ENCODE peak calls at places on chromosomes 4 and X, in nine cellular contexts. One of them, this sample, is unnamed.

GRCh38 chrX:106201502-106202178 is 33.5 kb downstream of the PWWP3B start:
- DNase-seq in left lung: no peak
- DNase-seq in activated CD8-positive, alpha-beta memory T cell treated with anti-CD3 and anti-CD28 coated beads, Interleukin-2, amount 50 U/mL, for 48 hours: no peak
- DNase-seq in left ventricle myocardium inferior: no peak
- DNase-seq in OCI-M1: no peak
- DNase-seq in stimulated activated naive CD4-positive, alpha-beta T cell: no peak
- DNase-seq in Right ventricle myocardium superior: no peak
- DNase-seq in activated CD4-positive, alpha-beta T cell treated with anti-CD3 and anti-CD28 coated beads, Interleukin-2, amount 50 U/mL, for 4 hours: no peak
- DNase-seq in PC-3: no peak
- DNase-seq in this sample: no peak

GRCh38 chr4:41072021-41072777 is 142.1 kb downstream of the APBB2 start:
- DNase-seq in left lung: no peak
- DNase-seq in activated CD8-positive, alpha-beta memory T cell treated with anti-CD3 and anti-CD28 coated beads, Interleukin-2, amount 50 U/mL, for 48 hours: no peak
- DNase-seq in left ventricle myocardium inferior: no peak
- DNase-seq in OCI-M1: no peak
- DNase-seq in stimulated activated naive CD4-positive, alpha-beta T cell: no peak
- DNase-seq in Right ventricle myocardium superior: no peak
- DNase-seq in activated CD4-positive, alpha-beta T cell treated with anti-CD3 and anti-CD28 coated beads, Interleukin-2, amount 50 U/mL, for 4 hours: no peak
- DNase-seq in PC-3: no peak
- DNase-seq in this sample: no peak

GRCh38 chr4:1233641-1234277 is 15.2 kb downstream of the CTBP1 start:
- DNase-seq in left lung: no peak
- DNase-seq in activated CD8-positive, alpha-beta memory T cell treated with anti-CD3 and anti-CD28 coated beads, Interleukin-2, amount 50 U/mL, for 48 hours: no peak
- DNase-seq in left ventricle myocardium inferior: peak; percentile 39
- DNase-seq in OCI-M1: no peak
- DNase-seq in stimulated activated naive CD4-positive, alpha-beta T cell: no peak
- DNase-seq in Right ventricle myocardium superior: peak; percentile 65
- DNase-seq in activated CD4-positive, alpha-beta T cell treated with anti-CD3 and anti-CD28 coated beads, Interleukin-2, amount 50 U/mL, for 4 hours: no peak
- DNase-seq in PC-3: no peak
- DNase-seq in this sample: no peak

GRCh38 chrX:54530358-54530900 is 410 bp downstream of the GNL3L start:
- DNase-seq in left lung: no peak
- DNase-seq in activated CD8-positive, alpha-beta memory T cell treated with anti-CD3 and anti-CD28 coated beads, Interleukin-2, amount 50 U/mL, for 48 hours: peak; percentile 53
- DNase-seq in left ventricle myocardium inferior: no peak
- DNase-seq in OCI-M1: peak; percentile 17
- DNase-seq in stimulated activated naive CD4-positive, alpha-beta T cell: no peak
- DNase-seq in Right ventricle myocardium superior: no peak
- DNase-seq in activated CD4-positive, alpha-beta T cell treated with anti-CD3 and anti-CD28 coated beads, Interleukin-2, amount 50 U/mL, for 4 hours: peak; percentile 5
- DNase-seq in PC-3: no peak
- DNase-seq in this sample: no peak

GRCh38 chrX:50456712-50457484 is 13.7 kb downstream of the DGKK start:
- DNase-seq in left lung: no peak
- DNase-seq in activated CD8-positive, alpha-beta memory T cell treated with anti-CD3 and anti-CD28 coated beads, Interleukin-2, amount 50 U/mL, for 48 hours: no peak
- DNase-seq in left ventricle myocardium inferior: no peak
- DNase-seq in OCI-M1: peak; percentile 42
- DNase-seq in stimulated activated naive CD4-positive, alpha-beta T cell: no peak
- DNase-seq in Right ventricle myocardium superior: no peak
- DNase-seq in activated CD4-positive, alpha-beta T cell treated with anti-CD3 and anti-CD28 coated beads, Interleukin-2, amount 50 U/mL, for 4 hours: no peak
- DNase-seq in PC-3: no peak
- DNase-seq in this sample: no peak

GRCh38 chrX:111511477-111511876 is at the start of gene SERTM2:
- DNase-seq in left lung: no peak
- DNase-seq in activated CD8-positive, alpha-beta memory T cell treated with anti-CD3 and anti-CD28 coated beads, Interleukin-2, amount 50 U/mL, for 48 hours: no peak
- DNase-seq in left ventricle myocardium inferior: no peak
- DNase-seq in OCI-M1: peak; percentile 89
- DNase-seq in stimulated activated naive CD4-positive, alpha-beta T cell: no peak
- DNase-seq in Right ventricle myocardium superior: no peak
- DNase-seq in activated CD4-positive, alpha-beta T cell treated with anti-CD3 and anti-CD28 coated beads, Interleukin-2, amount 50 U/mL, for 4 hours: no peak
- DNase-seq in PC-3: no peak
- DNase-seq in this sample: no peak

GRCh38 chr4:97984545-97985131 is 158.6 kb downstream of the STPG2 start:
- DNase-seq in left lung: no peak
- DNase-seq in activated CD8-positive, alpha-beta memory T cell treated with anti-CD3 and anti-CD28 coated beads, Interleukin-2, amount 50 U/mL, for 48 hours: no peak
- DNase-seq in left ventricle myocardium inferior: no peak
- DNase-seq in OCI-M1: peak; percentile 11
- DNase-seq in stimulated activated naive CD4-positive, alpha-beta T cell: no peak
- DNase-seq in Right ventricle myocardium superior: no peak
- DNase-seq in activated CD4-positive, alpha-beta T cell treated with anti-CD3 and anti-CD28 coated beads, Interleukin-2, amount 50 U/mL, for 4 hours: no peak
- DNase-seq in PC-3: peak; percentile 26
- DNase-seq in this sample: no peak

GRCh38 chrX:47484885-47485284 is 1.9 kb upstream of the ZNF41 start:
- DNase-seq in left lung: no peak
- DNase-seq in activated CD8-positive, alpha-beta memory T cell treated with anti-CD3 and anti-CD28 coated beads, Interleukin-2, amount 50 U/mL, for 48 hours: no peak
- DNase-seq in left ventricle myocardium inferior: no peak
- DNase-seq in OCI-M1: peak; percentile 6
- DNase-seq in stimulated activated naive CD4-positive, alpha-beta T cell: no peak
- DNase-seq in Right ventricle myocardium superior: no peak
- DNase-seq in activated CD4-positive, alpha-beta T cell treated with anti-CD3 and anti-CD28 coated beads, Interleukin-2, amount 50 U/mL, for 4 hours: no peak
- DNase-seq in PC-3: no peak
- DNase-seq in this sample: no peak

GRCh38 chr4:60605651-60606354 is 594.3 kb upstream of the ADGRL3 start:
- DNase-seq in left lung: no peak
- DNase-seq in activated CD8-positive, alpha-beta memory T cell treated with anti-CD3 and anti-CD28 coated beads, Interleukin-2, amount 50 U/mL, for 48 hours: no peak
- DNase-seq in left ventricle myocardium inferior: no peak
- DNase-seq in OCI-M1: no peak
- DNase-seq in stimulated activated naive CD4-positive, alpha-beta T cell: no peak
- DNase-seq in Right ventricle myocardium superior: no peak
- DNase-seq in activated CD4-positive, alpha-beta T cell treated with anti-CD3 and anti-CD28 coated beads, Interleukin-2, amount 50 U/mL, for 4 hours: no peak
- DNase-seq in PC-3: peak; percentile 61
- DNase-seq in this sample: no peak

GRCh38 chrX:103376979-103377324 is 614 bp downstream of the BEX3 start:
- DNase-seq in left lung: no peak
- DNase-seq in activated CD8-positive, alpha-beta memory T cell treated with anti-CD3 and anti-CD28 coated beads, Interleukin-2, amount 50 U/mL, for 48 hours: peak; percentile 48
- DNase-seq in left ventricle myocardium inferior: no peak
- DNase-seq in OCI-M1: peak; percentile 3
- DNase-seq in stimulated activated naive CD4-positive, alpha-beta T cell: peak; percentile 18
- DNase-seq in Right ventricle myocardium superior: no peak
- DNase-seq in activated CD4-positive, alpha-beta T cell treated with anti-CD3 and anti-CD28 coated beads, Interleukin-2, amount 50 U/mL, for 4 hours: no peak
- DNase-seq in PC-3: peak; percentile 29
- DNase-seq in this sample: no peak

GRCh38 chr4:102525099-102525498 is 23.9 kb downstream of the NFKB1 start:
- DNase-seq in left lung: no peak
- DNase-seq in activated CD8-positive, alpha-beta memory T cell treated with anti-CD3 and anti-CD28 coated beads, Interleukin-2, amount 50 U/mL, for 48 hours: no peak
- DNase-seq in left ventricle myocardium inferior: no peak
- DNase-seq in OCI-M1: peak; percentile 91
- DNase-seq in stimulated activated naive CD4-positive, alpha-beta T cell: no peak
- DNase-seq in Right ventricle myocardium superior: no peak
- DNase-seq in activated CD4-positive, alpha-beta T cell treated with anti-CD3 and anti-CD28 coated beads, Interleukin-2, amount 50 U/mL, for 4 hours: no peak
- DNase-seq in PC-3: no peak
- DNase-seq in this sample: no peak

GRCh38 chr4:7416745-7417432 is 17.8 kb downstream of the PSAPL1 start:
- DNase-seq in left lung: peak; percentile 8
- DNase-seq in activated CD8-positive, alpha-beta memory T cell treated with anti-CD3 and anti-CD28 coated beads, Interleukin-2, amount 50 U/mL, for 48 hours: peak; percentile 18
- DNase-seq in left ventricle myocardium inferior: peak; percentile 10
- DNase-seq in OCI-M1: no peak
- DNase-seq in stimulated activated naive CD4-positive, alpha-beta T cell: no peak
- DNase-seq in Right ventricle myocardium superior: peak; percentile 14
- DNase-seq in activated CD4-positive, alpha-beta T cell treated with anti-CD3 and anti-CD28 coated beads, Interleukin-2, amount 50 U/mL, for 4 hours: no peak
- DNase-seq in PC-3: no peak
- DNase-seq in this sample: no peak

GRCh38 chr4:61507091-61507490 is 307.0 kb downstream of the ADGRL3 start:
- DNase-seq in left lung: no peak
- DNase-seq in activated CD8-positive, alpha-beta memory T cell treated with anti-CD3 and anti-CD28 coated beads, Interleukin-2, amount 50 U/mL, for 48 hours: no peak
- DNase-seq in left ventricle myocardium inferior: no peak
- DNase-seq in OCI-M1: no peak
- DNase-seq in stimulated activated naive CD4-positive, alpha-beta T cell: no peak
- DNase-seq in Right ventricle myocardium superior: no peak
- DNase-seq in activated CD4-positive, alpha-beta T cell treated with anti-CD3 and anti-CD28 coated beads, Interleukin-2, amount 50 U/mL, for 4 hours: no peak
- DNase-seq in PC-3: no peak
- DNase-seq in this sample: no peak

This sample was measured in SJSA1.